ENCODE peak calls at places on chromosome 9, in four cellular contexts. L, G, D and F are unnamed samples.

GRCh38 chr9:127311239-127311741 is 46.7 kb downstream of the GARNL3 start:
- DNase-seq in L (no peak), G (peak), D (peak), F (peak)

GRCh38 chr9:4126996-4127395 is 172.9 kb downstream of the GLIS3 start:
- DNase-seq in L (no peak), G (no peak), D (no peak), F (no peak)

GRCh38 chr9:132946624-132947295 is 2.3 kb upstream of the TSC1 start:
- DNase-seq in L (no peak), G (no peak), D (no peak), F (no peak)

GRCh38 chr9:106753155-106753671 is 109.8 kb upstream of the ZNF462 start:
- DNase-seq in L (no peak), G (no peak), D (no peak), F (peak)

GRCh38 chr9:124774131-124774978 is 2.6 kb upstream of the OLFML2A start:
- DNase-seq in L (peak), G (peak), D (peak), F (peak)

GRCh38 chr9:71233646-71234045 is 112.2 kb upstream of the TRPM3 start:
- DNase-seq in L (no peak), G (no peak), D (no peak), F (no peak)

GRCh38 chr9:78666818-78667429 is 370.0 kb downstream of the PSAT1 start:
- DNase-seq in L (no peak), G (no peak), D (no peak), F (no peak)

GRCh38 chr9:82810902-82811301 is 252.0 kb downstream of the RASEF start:
- DNase-seq in L (peak), G (no peak), D (no peak), F (no peak)

GRCh38 chr9:124139001-124139400 is 118.7 kb upstream of the NEK6 start:
- DNase-seq in L (no peak), G (no peak), D (no peak), F (no peak)

GRCh38 chr9:84163227-84163626 is 177.3 kb downstream of the SLC28A3 start:
- DNase-seq in L (no peak), G (no peak), D (no peak), F (no peak)

GRCh38 chr9:133603165-133603927 is 5.8 kb downstream of the FAM163B start:
- DNase-seq in L (no peak), G (no peak), D (no peak), F (no peak)

DNA sequence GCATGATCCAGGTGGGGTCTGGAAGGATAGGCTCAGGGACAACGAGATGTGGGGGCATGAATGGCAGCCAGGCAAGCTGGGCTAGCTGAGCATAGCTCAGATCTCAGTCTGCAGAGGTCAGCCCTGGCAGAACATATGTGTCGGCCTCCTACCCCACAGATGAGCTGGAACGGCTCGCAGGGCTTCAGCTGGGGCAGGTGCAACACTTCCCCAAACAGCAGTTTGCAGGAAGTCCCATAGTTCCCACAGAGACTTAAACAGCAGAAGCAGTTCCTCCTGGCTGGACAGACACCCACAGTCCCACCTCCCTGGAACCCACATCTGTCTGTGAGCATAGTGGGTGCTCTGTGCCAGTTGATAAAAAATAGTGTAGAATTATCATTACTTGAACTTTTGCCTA is 404.6 kb downstream of the GADD45G start:
- DNase-seq in L (no peak), G (no peak), D (no peak), F (no peak)
- H3K4me3 ChIP-seq in L (no peak), G (no peak), D (no peak), F (no peak)

DNA sequence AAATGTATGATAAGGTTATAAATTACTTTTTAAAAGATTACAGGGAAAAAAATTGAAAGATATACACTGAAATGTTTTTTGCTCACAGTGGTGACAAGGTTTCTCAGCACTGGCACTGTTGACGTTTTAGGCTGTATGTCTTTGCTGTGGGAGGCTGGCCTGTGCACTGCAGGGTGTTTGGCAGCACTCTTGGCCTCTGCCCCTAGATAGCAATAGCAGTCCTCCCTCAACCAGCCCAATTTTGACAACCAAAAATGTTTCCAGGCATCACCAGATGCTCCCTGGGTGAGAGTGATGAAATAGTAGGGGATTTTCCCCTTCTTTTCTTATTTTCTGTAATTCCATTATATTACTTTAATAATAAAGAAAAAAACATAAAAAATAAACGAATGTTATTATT is 3.3 kb downstream of the CD274 start:
- DNase-seq in L (no peak), G (no peak), D (no peak), F (no peak)
- H3K4me3 ChIP-seq in L (no peak), G (no peak), D (no peak), F (no peak)

GRCh38 chr9:18493361-18494015 is 19.5 kb downstream of the ADAMTSL1 start:
- DNase-seq in L (no peak), G (no peak), D (peak), F (no peak)

GRCh38 chr9:18498947-18499585 is 25.1 kb downstream of the ADAMTSL1 start:
- DNase-seq in L (no peak), G (no peak), D (no peak), F (no peak)

GRCh38 chr9:18495065-18495464 is 21.1 kb downstream of the ADAMTSL1 start:
- DNase-seq in L (no peak), G (no peak), D (no peak), F (no peak)

GRCh38 chr9:18499987-18500386 is 26.0 kb downstream of the ADAMTSL1 start:
- DNase-seq in L (no peak), G (no peak), D (no peak), F (no peak)

GRCh38 chr9:18496586-18496985 is 22.6 kb downstream of the ADAMTSL1 start:
- DNase-seq in L (no peak), G (no peak), D (no peak), F (no peak)
- H3K4me3 ChIP-seq in L (no peak), G (no peak), D (no peak), F (no peak)

GRCh38 chr9:37187269-37187668 is 66.9 kb downstream of the ZCCHC7 start:
- DNase-seq in L (no peak), G (no peak), D (no peak), F (no peak)
- H3K4me3 ChIP-seq in L (no peak), G (no peak), D (no peak), F (no peak)

GRCh38 chr9:29211003-29211584 is 1637.8 kb upstream of the C9orf72 start:
- DNase-seq in L (no peak), G (no peak), D (no peak), F (no peak)
- H3K4me3 ChIP-seq in L (no peak), G (no peak), D (no peak), F (no peak)

DNA sequence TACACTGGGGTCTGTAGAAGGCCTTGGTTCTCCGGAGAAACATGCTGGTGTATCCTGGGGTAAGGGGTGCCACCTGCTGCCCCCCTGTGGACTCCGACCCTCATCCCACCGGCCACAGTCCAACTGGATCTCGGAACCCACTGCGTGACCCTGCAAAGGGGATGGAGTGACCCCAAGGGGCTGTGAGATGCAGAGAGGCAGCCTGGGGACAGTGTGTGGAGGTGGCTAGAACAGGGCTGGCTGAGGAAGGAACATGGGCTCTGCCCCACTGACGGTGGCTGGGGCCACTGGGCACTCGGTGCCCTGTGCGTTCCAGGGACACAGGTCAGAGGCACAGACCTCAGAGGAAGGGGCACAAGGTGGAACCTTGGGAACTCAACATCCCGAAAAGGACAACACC is 2.3 kb downstream of the NACC2 start:
- DNase-seq in L (no peak), G (no peak), D (no peak), F (no peak)
- H3K4me3 ChIP-seq in L (peak), G (no peak), D (no peak), F (no peak)